ENCODE peak calls at places on chromosomes 7 and 10, in seven cellular contexts. One of them, this sample, is unnamed.
A peak's percentile ranks its signal among the peaks of the same experiment; 100 is the strongest.

GRCh38 chr10:110392121-110392859 is 87.6 kb upstream of the SMNDC1 start:
- DNase-seq in activated CD4-positive, CD25-positive, alpha-beta regulatory T cell treated with anti-CD3 and anti-CD28 coated beads, Interleukin-2, amount 50 U/mL, for 16 hours: no peak
- DNase-seq in tibial artery: no peak
- DNase-seq in smooth muscle cell of the brain vasculature: no peak
- DNase-seq in ELF-1: no peak
- DNase-seq in NCI-H2081: no peak
- DNase-seq in T-helper 2 cell: no peak
- DNase-seq in this sample: no peak

GRCh38 chr10:125911990-125912389 is 15.6 kb downstream of the FANK1 start:
- DNase-seq in activated CD4-positive, CD25-positive, alpha-beta regulatory T cell treated with anti-CD3 and anti-CD28 coated beads, Interleukin-2, amount 50 U/mL, for 16 hours: no peak
- DNase-seq in tibial artery: no peak
- DNase-seq in smooth muscle cell of the brain vasculature: no peak
- DNase-seq in ELF-1: no peak
- DNase-seq in NCI-H2081: no peak
- DNase-seq in T-helper 2 cell: no peak
- DNase-seq in this sample: no peak

GRCh38 chr10:85508159-85508558 is 858.4 kb downstream of the GRID1 start:
- DNase-seq in activated CD4-positive, CD25-positive, alpha-beta regulatory T cell treated with anti-CD3 and anti-CD28 coated beads, Interleukin-2, amount 50 U/mL, for 16 hours: no peak
- DNase-seq in tibial artery: no peak
- DNase-seq in smooth muscle cell of the brain vasculature: no peak
- DNase-seq in ELF-1: no peak
- DNase-seq in NCI-H2081: no peak
- DNase-seq in T-helper 2 cell: no peak
- DNase-seq in this sample: no peak

GRCh38 chr7:158017226-158018060 is 570.2 kb downstream of the PTPRN2 start:
- DNase-seq in activated CD4-positive, CD25-positive, alpha-beta regulatory T cell treated with anti-CD3 and anti-CD28 coated beads, Interleukin-2, amount 50 U/mL, for 16 hours: no peak
- DNase-seq in tibial artery: peak; percentile 9
- DNase-seq in smooth muscle cell of the brain vasculature: no peak
- DNase-seq in ELF-1: peak; percentile 63
- DNase-seq in NCI-H2081: peak; percentile 51
- DNase-seq in T-helper 2 cell: no peak
- DNase-seq in this sample: no peak

GRCh38 chr7:77442631-77443420 is 26.7 kb upstream of the GSAP start:
- DNase-seq in activated CD4-positive, CD25-positive, alpha-beta regulatory T cell treated with anti-CD3 and anti-CD28 coated beads, Interleukin-2, amount 50 U/mL, for 16 hours: no peak
- DNase-seq in tibial artery: no peak
- DNase-seq in smooth muscle cell of the brain vasculature: no peak
- DNase-seq in ELF-1: no peak
- DNase-seq in NCI-H2081: no peak
- DNase-seq in T-helper 2 cell: no peak
- DNase-seq in this sample: peak; percentile 48

GRCh38 chr10:34689053-34689452 is 126.0 kb downstream of the PARD3 start:
- DNase-seq in activated CD4-positive, CD25-positive, alpha-beta regulatory T cell treated with anti-CD3 and anti-CD28 coated beads, Interleukin-2, amount 50 U/mL, for 16 hours: no peak
- DNase-seq in tibial artery: peak; percentile 35
- DNase-seq in smooth muscle cell of the brain vasculature: no peak
- DNase-seq in ELF-1: no peak
- DNase-seq in NCI-H2081: peak; percentile 9
- DNase-seq in T-helper 2 cell: no peak
- DNase-seq in this sample: no peak

GRCh38 chr10:114023198-114023597 is 20.5 kb upstream of the ADRB1 start:
- DNase-seq in activated CD4-positive, CD25-positive, alpha-beta regulatory T cell treated with anti-CD3 and anti-CD28 coated beads, Interleukin-2, amount 50 U/mL, for 16 hours: no peak
- DNase-seq in tibial artery: no peak
- DNase-seq in smooth muscle cell of the brain vasculature: no peak
- DNase-seq in ELF-1: no peak
- DNase-seq in NCI-H2081: no peak
- DNase-seq in T-helper 2 cell: no peak
- DNase-seq in this sample: no peak

GRCh38 chr10:5960070-5960972 is 17.0 kb downstream of the IL15RA start:
- DNase-seq in activated CD4-positive, CD25-positive, alpha-beta regulatory T cell treated with anti-CD3 and anti-CD28 coated beads, Interleukin-2, amount 50 U/mL, for 16 hours: no peak
- DNase-seq in tibial artery: no peak
- DNase-seq in smooth muscle cell of the brain vasculature: no peak
- DNase-seq in ELF-1: no peak
- DNase-seq in NCI-H2081: no peak
- DNase-seq in T-helper 2 cell: no peak
- DNase-seq in this sample: no peak

GRCh38 chr10:44765299-44765698 is 145.8 kb upstream of the TMEM72 start:
- DNase-seq in activated CD4-positive, CD25-positive, alpha-beta regulatory T cell treated with anti-CD3 and anti-CD28 coated beads, Interleukin-2, amount 50 U/mL, for 16 hours: no peak
- DNase-seq in tibial artery: no peak
- DNase-seq in smooth muscle cell of the brain vasculature: no peak
- DNase-seq in ELF-1: no peak
- DNase-seq in NCI-H2081: no peak
- DNase-seq in T-helper 2 cell: no peak
- DNase-seq in this sample: no peak

GRCh38 chr7:20075992-20076813 is 141.0 kb downstream of the MACC1 start:
- DNase-seq in activated CD4-positive, CD25-positive, alpha-beta regulatory T cell treated with anti-CD3 and anti-CD28 coated beads, Interleukin-2, amount 50 U/mL, for 16 hours: no peak
- DNase-seq in tibial artery: no peak
- DNase-seq in smooth muscle cell of the brain vasculature: no peak
- DNase-seq in ELF-1: no peak
- DNase-seq in NCI-H2081: no peak
- DNase-seq in T-helper 2 cell: no peak
- DNase-seq in this sample: no peak

This sample was measured in SW 1271.